ENCODE peak calls at places on chromosome 19, in seven cellular contexts. P is K562, D is A549, S is H1, N is GM12878, X is HepG2, E is HCT116. F is an unnamed sample.

GRCh38 chr19:47531640-47532387 is 17.0 kb upstream of the NAPA start:
- DNase-seq in P (peak), D (no peak), S (no peak), N (no peak), X (no peak), E (no peak), F (no peak)

GRCh38 chr19:29806098-29806866 is 5.5 kb upstream of the CCNE1 start:
- DNase-seq in P (peak), D (peak), S (peak), N (no peak), X (peak), E (no peak), F (peak)

GRCh38 chr19:6172074-6172863 is 36.8 kb downstream of the ACSBG2 start:
- DNase-seq in P (no peak), D (no peak), S (no peak), N (no peak), X (no peak), E (no peak), F (no peak)

GRCh38 chr19:33278023-33278402 is 24.3 kb downstream of the CEBPA start:
- DNase-seq in P (no peak), D (no peak), S (no peak), N (no peak), X (no peak), E (no peak), F (no peak)

GRCh38 chr19:12521996-12522395 is 29.3 kb downstream of the ZNF564 start:
- DNase-seq in P (peak), D (peak), S (peak), N (no peak), X (peak), E (no peak), F (no peak)

GRCh38 chr19:17347361-17347760 is 10.0 kb downstream of the GTPBP3 start:
- DNase-seq in P (no peak), D (no peak), S (no peak), N (no peak), X (no peak), E (no peak), F (no peak)

GRCh38 chr19:40519352-40520322 is 52.8 kb downstream of the SPTBN4 start:
- DNase-seq in P (no peak), D (peak), S (peak), N (no peak), X (no peak), E (no peak), F (no peak)

GRCh38 chr19:13881692-13882418 is 4.9 kb downstream of the NANOS3 start:
- DNase-seq in P (no peak), D (no peak), S (no peak), N (no peak), X (no peak), E (no peak), F (no peak)

GRCh38 chr19:37055330-37055729 is 22.9 kb upstream of the ZNF420 start:
- DNase-seq in P (no peak), D (no peak), S (no peak), N (no peak), X (no peak), E (no peak), F (no peak)

GRCh38 chr19:49445997-49446396 is 4.7 kb upstream of the SLC17A7 start:
- DNase-seq in P (no peak), D (peak), S (no peak), N (no peak), X (no peak), E (no peak), F (no peak)

GRCh38 chr19:45137179-45137761 is 23.5 kb downstream of the NKPD1 start:
- DNase-seq in P (no peak), D (no peak), S (no peak), N (peak), X (no peak), E (no peak), F (peak)

GRCh38 chr19:10612515-10613119 is 12.7 kb upstream of the SLC44A2 start:
- DNase-seq in P (no peak), D (no peak), S (no peak), N (no peak), X (no peak), E (no peak), F (peak)

GRCh38 chr19:39676004-39676403 is 20.3 kb downstream of the LGALS16 start:
- DNase-seq in P (no peak), D (peak), S (peak), N (peak), X (no peak), E (no peak), F (no peak)

GRCh38 chr19:13696839-13697238 is 67.5 kb upstream of the MRI1 start:
- DNase-seq in P (no peak), D (no peak), S (no peak), N (no peak), X (no peak), E (no peak), F (no peak)

GRCh38 chr19:55956431-55956830 is 8.8 kb downstream of the NLRP8 start:
- DNase-seq in P (no peak), D (no peak), S (no peak), N (no peak), X (no peak), E (no peak), F (no peak)

GRCh38 chr19:55959996-55960675 is 12.5 kb downstream of the NLRP8 start:
- DNase-seq in P (no peak), D (no peak), S (no peak), N (no peak), X (no peak), E (no peak), F (no peak)

GRCh38 chr19:55962186-55962585 is 14.6 kb downstream of the NLRP8 start:
- DNase-seq in P (no peak), D (no peak), S (no peak), N (no peak), X (no peak), E (no peak), F (no peak)

DNA sequence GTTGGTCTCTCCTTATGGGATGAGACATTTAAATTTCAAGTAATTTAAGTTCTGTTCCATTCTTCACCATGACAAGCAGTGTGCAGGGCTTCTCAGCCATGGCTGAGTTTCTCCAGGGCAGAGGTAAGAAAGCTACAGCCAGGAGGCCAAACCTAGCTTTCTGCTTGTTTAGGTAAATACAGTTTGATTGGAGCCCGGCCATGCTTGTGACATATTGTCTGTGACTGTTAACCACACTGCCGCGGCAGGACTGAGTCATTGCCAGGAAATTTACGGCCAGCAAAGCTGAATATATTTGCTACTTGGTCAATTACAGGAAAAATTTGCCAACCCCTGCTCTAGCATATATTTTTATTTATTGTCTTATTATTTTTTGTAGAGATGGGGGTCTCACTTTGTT is 10.7 kb downstream of the NLRP8 start:
- DNase-seq in P (no peak), D (peak), S (no peak), N (no peak), X (peak), E (no peak), F (no peak)
- TF ChIP-seq MAX in P (no peak), D (no peak), S (no peak), N (no peak), X (no peak), E (no peak), F (no peak)

GRCh38 chr19:3748965-3749364 is 12.5 kb downstream of the APBA3 start:
- DNase-seq in P (no peak), D (no peak), S (no peak), N (no peak), X (no peak), E (no peak), F (no peak)

GRCh38 chr19:3743486-3743885 is 18.0 kb downstream of the APBA3 start:
- DNase-seq in P (peak), D (peak), S (no peak), N (no peak), X (no peak), E (no peak), F (no peak)

GRCh38 chr19:3750211-3750610 is 11.3 kb downstream of the APBA3 start:
- DNase-seq in P (no peak), D (no peak), S (no peak), N (no peak), X (no peak), E (no peak), F (no peak)

GRCh38 chr19:3746371-3747056 is 15.0 kb downstream of the APBA3 start:
- DNase-seq in P (no peak), D (no peak), S (no peak), N (no peak), X (no peak), E (no peak), F (no peak)

GRCh38 chr19:3745363-3746045 is 16.0 kb downstream of the APBA3 start:
- DNase-seq in P (no peak), D (no peak), S (no peak), N (no peak), X (no peak), E (no peak), F (no peak)
- TF ChIP-seq RAD21 in P (no peak), D (no peak), S (no peak), N (no peak), X (no peak), E (no peak), F (no peak)

GRCh38 chr19:35408284-35409171 is 37.7 kb downstream of the GPR42 start:
- DNase-seq in P (no peak), D (no peak), S (no peak), N (peak), X (no peak), E (no peak), F (no peak)

GRCh38 chr19:35407619-35408018 is 36.8 kb downstream of the GPR42 start:
- DNase-seq in P (no peak), D (no peak), S (no peak), N (no peak), X (no peak), E (no peak), F (no peak)

GRCh38 chr19:35403116-35403760 is 32.4 kb downstream of the GPR42 start:
- DNase-seq in P (peak), D (no peak), S (no peak), N (no peak), X (no peak), E (no peak), F (no peak)

GRCh38 chr19:35409191-35409590 is 38.3 kb downstream of the GPR42 start:
- DNase-seq in P (no peak), D (no peak), S (no peak), N (no peak), X (no peak), E (no peak), F (no peak)

GRCh38 chr19:35404879-35405622 is 34.2 kb downstream of the GPR42 start:
- DNase-seq in P (peak), D (peak), S (no peak), N (peak), X (peak), E (no peak), F (no peak)
- TF ChIP-seq MAX in P (no peak), D (no peak), S (no peak), N (no peak), X (no peak), E (no peak), F (no peak)

GRCh38 chr19:9178901-9179300 is at the start of gene OR7D2:
- DNase-seq in P (no peak), D (no peak), S (no peak), N (no peak), X (no peak), E (no peak), F (no peak)
- TF ChIP-seq RAD21 in P (no peak), D (no peak), S (no peak), N (no peak), X (no peak), E (no peak), F (no peak)

GRCh38 chr19:43457809-43458208 is 7.6 kb downstream of the LYPD3 start:
- DNase-seq in P (peak), D (no peak), S (no peak), N (no peak), X (no peak), E (no peak), F (no peak)
- TF ChIP-seq MAX in P (no peak), D (no peak), S (no peak), N (no peak), X (no peak), E (no peak), F (no peak)

GRCh38 chr19:1366899-1367870 is 16.5 kb upstream of the NDUFS7 start:
- DNase-seq in P (no peak), D (no peak), S (no peak), N (no peak), X (no peak), E (no peak), F (no peak)
- TF ChIP-seq RAD21 in P (no peak), D (no peak), S (no peak), N (no peak), X (no peak), E (no peak), F (no peak)

GRCh38 chr19:27911122-27911898 is 1301.6 kb downstream of the UQCRFS1 start:
- DNase-seq in P (no peak), D (no peak), S (no peak), N (no peak), X (no peak), E (no peak), F (no peak)
- TF ChIP-seq MAX in P (no peak), D (no peak), S (no peak), N (no peak), X (no peak), E (no peak), F (no peak)

DNA sequence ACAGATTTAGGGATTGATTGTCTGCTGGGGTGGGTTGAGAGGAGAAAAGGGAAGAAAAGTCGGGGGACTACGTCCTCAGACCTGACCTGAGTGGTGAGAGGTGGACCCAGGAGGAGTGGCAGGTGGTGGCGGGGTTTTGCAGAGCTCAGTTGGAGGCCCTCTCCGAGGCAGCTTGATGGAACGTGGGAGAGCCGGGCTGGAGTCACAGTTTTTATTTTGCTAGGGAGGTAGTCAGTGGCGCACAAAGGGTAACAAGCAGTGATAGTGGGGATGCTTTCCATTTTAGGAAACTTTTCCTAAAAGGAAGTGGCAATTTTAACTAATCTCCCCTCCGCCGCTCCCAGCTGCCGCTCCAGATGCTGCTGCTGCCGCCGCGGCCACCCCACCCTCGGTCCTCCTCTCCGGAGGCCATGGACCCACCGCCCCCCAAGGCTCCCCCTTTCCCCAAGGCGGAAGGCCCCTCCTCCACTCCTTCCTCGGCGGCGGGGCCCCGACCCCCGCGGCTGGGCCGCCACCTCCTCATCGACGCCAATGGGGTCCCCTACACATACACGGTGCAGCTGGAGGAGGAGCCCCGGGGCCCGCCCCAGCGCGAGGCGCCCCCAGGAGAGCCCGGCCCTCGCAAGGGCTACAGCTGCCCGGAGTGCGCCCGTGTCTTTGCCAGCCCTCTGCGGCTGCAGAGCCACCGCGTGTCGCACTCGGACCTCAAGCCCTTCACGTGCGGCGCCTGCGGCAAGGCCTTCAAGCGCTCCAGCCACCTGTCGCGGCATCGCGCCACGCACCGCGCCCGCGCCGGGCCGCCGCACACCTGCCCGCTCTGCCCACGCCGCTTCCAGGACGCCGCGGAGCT is 1.1 kb upstream of the ZNF581 start:
- DNase-seq in P (peak), D (no peak), S (peak), N (no peak), X (no peak), E (no peak), F (peak)
- TF ChIP-seq RAD21 in P (no peak), D (no peak), S (no peak), N (no peak), X (no peak), E (no peak), F (no peak)

GRCh38 chr19:18609717-18610051 is 3.0 kb upstream of the TMEM59L start:
- DNase-seq in P (no peak), D (no peak), S (no peak), N (no peak), X (no peak), E (no peak), F (peak)

GRCh38 chr19:18606281-18607221 is at the start of gene CRLF1:
- DNase-seq in P (no peak), D (no peak), S (no peak), N (no peak), X (peak), E (no peak), F (peak)

GRCh38 chr19:18607222-18608101 is 863 bp upstream of the CRLF1 start:
- DNase-seq in P (no peak), D (no peak), S (peak), N (no peak), X (no peak), E (no peak), F (peak)

GRCh38 chr19:18608805-18609716 is 2.5 kb upstream of the CRLF1 start:
- DNase-seq in P (no peak), D (no peak), S (no peak), N (no peak), X (no peak), E (no peak), F (peak)

DNA sequence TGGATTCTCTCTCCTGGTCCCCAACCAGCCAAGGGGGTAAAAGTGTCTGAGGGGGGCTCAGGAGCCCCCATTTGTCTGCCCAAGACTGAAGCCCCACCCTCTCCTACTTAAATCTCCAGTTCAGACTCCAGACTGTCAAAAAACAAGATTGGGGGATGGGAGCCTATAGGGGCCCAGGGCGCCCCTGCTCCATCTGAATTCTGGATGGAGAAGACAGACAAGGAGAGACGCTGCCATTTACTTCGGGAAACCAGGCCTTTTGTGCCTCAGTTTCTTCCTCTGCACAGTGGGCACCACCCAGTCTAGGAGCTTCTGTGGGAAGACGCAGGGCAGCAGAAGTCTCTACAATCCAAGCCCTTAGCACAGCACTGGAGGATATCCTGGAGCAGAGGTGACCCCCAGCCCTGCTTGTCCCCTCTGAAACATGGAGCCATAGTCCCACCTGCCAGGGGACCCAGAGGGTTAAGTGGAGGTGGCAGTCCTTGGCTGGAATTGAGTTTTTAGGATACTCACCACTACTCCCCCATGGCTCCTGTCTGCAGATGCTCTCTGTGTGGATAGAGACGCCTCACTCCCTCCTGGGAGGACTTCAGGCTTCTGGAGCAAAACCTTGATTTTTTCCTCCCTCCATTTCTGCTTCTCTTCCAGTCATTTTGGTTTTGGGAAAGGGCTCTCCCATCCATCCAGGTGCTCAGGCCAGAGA is 1.7 kb upstream of the CRLF1 start:
- DNase-seq in P (no peak), D (no peak), S (no peak), N (no peak), X (no peak), E (no peak), F (peak)
- TF ChIP-seq MAX in P (no peak), D (no peak), S (no peak), N (no peak), X (no peak), E (no peak), F (no peak)

DNA sequence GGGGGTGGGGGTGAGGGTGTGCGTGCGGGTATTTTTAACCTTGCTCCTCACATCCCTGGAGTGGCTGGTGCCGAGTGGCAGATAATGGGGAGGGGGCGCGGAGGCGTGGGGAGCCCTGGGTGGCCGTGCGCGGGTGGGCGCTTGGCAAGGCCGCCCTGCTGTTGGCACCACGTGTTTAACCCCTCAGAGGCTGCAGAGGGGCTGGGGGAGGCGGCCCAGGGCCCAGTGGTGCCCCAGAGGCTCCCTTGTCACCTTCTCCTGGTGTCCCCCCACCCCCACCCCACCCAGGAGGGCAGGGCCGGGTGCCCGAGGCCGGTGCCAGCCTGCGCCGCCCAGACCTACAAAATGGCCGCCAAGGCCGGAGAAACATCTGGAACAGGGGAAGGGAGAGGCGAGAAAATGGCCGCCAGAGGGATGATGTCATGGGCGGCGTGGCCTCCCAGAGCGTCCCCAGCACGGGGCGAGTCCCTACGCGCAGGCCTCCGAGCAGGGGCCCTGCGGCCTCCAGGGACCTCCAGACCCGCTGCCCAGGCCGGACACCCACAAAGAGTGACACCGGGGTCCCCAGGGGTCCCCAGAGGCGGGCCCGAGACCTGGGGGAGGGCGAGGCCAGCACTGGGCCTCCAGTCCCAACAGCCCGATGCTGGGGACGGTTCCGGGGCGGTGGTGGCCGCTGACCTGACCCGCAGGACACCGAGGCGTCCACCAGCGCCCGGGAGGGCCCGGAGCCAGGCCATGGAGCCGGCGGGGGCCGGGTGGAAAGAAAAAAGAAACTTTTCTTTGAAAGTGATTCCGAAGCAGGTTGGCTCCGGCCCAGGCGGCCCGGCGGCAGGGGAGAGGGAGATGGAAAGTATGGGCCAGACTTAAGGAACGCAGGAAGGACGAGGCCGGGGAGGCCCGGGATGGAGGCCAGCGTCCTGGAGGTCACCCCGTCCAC is 38.2 kb downstream of the NFIC start:
- DNase-seq in P (no peak), D (no peak), S (no peak), N (no peak), X (no peak), E (no peak), F (peak)
- TF ChIP-seq RAD21 in P (no peak), D (no peak), S (no peak), N (no peak), X (no peak), E (no peak), F (no peak)